ENCODE peak calls at places on chromosome 15, in four cellular contexts. I is retina, X is skeletal muscle cell, R is NCI-H1092 treated with DMSO at 0.1 percent for 48 hours. A is an unnamed sample.

GRCh38 chr15:83843511-83843910 is 189.6 kb downstream of the ADAMTSL3 start:
- DNase-seq in I (no peak), X (peak), R (no peak), A (no peak)

GRCh38 chr15:73598540-73599195 is 34.5 kb downstream of the NPTN start:
- DNase-seq in I (no peak), X (no peak), R (no peak), A (no peak)

GRCh38 chr15:45116482-45117326 is 2.6 kb downstream of the DUOXA2 start:
- DNase-seq in I (peak), X (no peak), R (no peak), A (no peak)

GRCh38 chr15:65177901-65178300 is 7.2 kb downstream of the CLPX start:
- DNase-seq in I (no peak), X (no peak), R (no peak), A (no peak)

GRCh38 chr15:62298811-62299210 is 133.7 kb upstream of the C2CD4B start:
- DNase-seq in I (no peak), X (no peak), R (no peak), A (no peak)

GRCh38 chr15:40334941-40335795 is 5.6 kb downstream of the CCDC9B start:
- DNase-seq in I (no peak), X (no peak), R (no peak), A (no peak)

GRCh38 chr15:41022487-41023090 is 69.3 kb downstream of the CHAC1 start:
- DNase-seq in I (peak), X (no peak), R (peak), A (peak)

GRCh38 chr15:74752486-74753395 is 4.1 kb downstream of the CYP1A2 start:
- DNase-seq in I (no peak), X (peak), R (no peak), A (no peak)

GRCh38 chr15:65970937-65971740 is 101.8 kb downstream of the RAB11A start:
- DNase-seq in I (no peak), X (no peak), R (no peak), A (no peak)

GRCh38 chr15:44501768-44502366 is 35.1 kb upstream of the EIF3J start:
- DNase-seq in I (peak), X (peak), R (no peak), A (peak)

GRCh38 chr15:77179541-77179998 is 108.7 kb upstream of the TSPAN3 start:
- DNase-seq in I (no peak), X (no peak), R (no peak), A (no peak)

GRCh38 chr15:29066848-29067247 is 181.1 kb downstream of the APBA2 start:
- DNase-seq in I (no peak), X (no peak), R (no peak), A (no peak)

GRCh38 chr15:79179108-79179561 is 88.6 kb upstream of the RASGRF1 start:
- DNase-seq in I (no peak), X (no peak), R (no peak), A (no peak)

GRCh38 chr15:76866008-76866407 is 39.1 kb downstream of the SCAPER start:
- DNase-seq in I (no peak), X (peak), R (no peak), A (no peak)

GRCh38 chr15:69557340-69558137 is 104.9 kb downstream of the RPLP1 start:
- DNase-seq in I (no peak), X (peak), R (peak), A (no peak)